ENCODE peak calls at places on chromosomes 7 and 10, in four cellular contexts. One of them, this sample, is unnamed.

GRCh38 chr10:6407034-6407721 is 172.9 kb downstream of the PRKCQ start:
- DNase-seq in AG20443: no peak
- DNase-seq in A172: no peak
- DNase-seq in NCI-H1930: no peak
- DNase-seq in this sample: no peak

GRCh38 chr10:100786591-100786990 is 41.2 kb downstream of the PAX2 start:
- DNase-seq in AG20443: no peak
- DNase-seq in A172: no peak
- DNase-seq in NCI-H1930: no peak
- DNase-seq in this sample: no peak

GRCh38 chr7:31432831-31433340 is 81.0 kb upstream of the ITPRID1 start:
- DNase-seq in AG20443: no peak
- DNase-seq in A172: peak; percentile 39
- DNase-seq in NCI-H1930: no peak
- DNase-seq in this sample: no peak

GRCh38 chr10:112959207-112959838 is 9.3 kb downstream of the TCF7L2 start:
- DNase-seq in AG20443: no peak
- DNase-seq in A172: peak; percentile 50
- DNase-seq in NCI-H1930: no peak
- DNase-seq in this sample: no peak

GRCh38 chr10:28374036-28374435 is 71.2 kb upstream of the MPP7 start:
- DNase-seq in AG20443: no peak
- DNase-seq in A172: no peak
- DNase-seq in NCI-H1930: no peak
- DNase-seq in this sample: no peak

GRCh38 chr10:71080381-71081228 is 131.8 kb upstream of the UNC5B start:
- DNase-seq in AG20443: no peak
- DNase-seq in A172: no peak
- DNase-seq in NCI-H1930: no peak
- DNase-seq in this sample: no peak

GRCh38 chr7:45591101-45591906 is 17.1 kb downstream of the ADCY1 start:
- DNase-seq in AG20443: no peak
- DNase-seq in A172: no peak
- DNase-seq in NCI-H1930: no peak
- DNase-seq in this sample: no peak

GRCh38 chr7:68726386-68726785 is 871.9 kb upstream of the AUTS2 start:
- DNase-seq in AG20443: no peak
- DNase-seq in A172: no peak
- DNase-seq in NCI-H1930: no peak
- DNase-seq in this sample: no peak

GRCh38 chr7:28961972-28962371 is 3.8 kb upstream of the TRIL start:
- DNase-seq in AG20443: no peak
- DNase-seq in A172: no peak
- DNase-seq in NCI-H1930: no peak
- DNase-seq in this sample: no peak

GRCh38 chr10:77105756-77106155 is 531.9 kb downstream of the KCNMA1 start:
- DNase-seq in AG20443: peak; percentile 47
- DNase-seq in A172: no peak
- DNase-seq in NCI-H1930: no peak
- DNase-seq in this sample: peak; percentile 74

GRCh38 chr10:104098360-104098925 is 12.8 kb upstream of the COL17A1 start:
- DNase-seq in AG20443: no peak
- DNase-seq in A172: no peak
- DNase-seq in NCI-H1930: no peak
- DNase-seq in this sample: no peak

GRCh38 chr7:471866-472639 is 47.6 kb downstream of the PDGFA start:
- DNase-seq in AG20443: peak; percentile 79
- DNase-seq in A172: peak; percentile 92
- DNase-seq in NCI-H1930: no peak
- DNase-seq in this sample: peak; percentile 83

GRCh38 chr7:95865716-95866371 is 93.5 kb downstream of the DYNC1I1 start:
- DNase-seq in AG20443: peak; percentile 26
- DNase-seq in A172: peak; percentile 35
- DNase-seq in NCI-H1930: no peak
- DNase-seq in this sample: no peak

GRCh38 chr7:83976302-83976701 is 218.3 kb downstream of the SEMA3A start:
- DNase-seq in AG20443: peak; percentile 17
- DNase-seq in A172: peak; percentile 41
- DNase-seq in NCI-H1930: no peak
- DNase-seq in this sample: no peak

GRCh38 chr7:25894002-25894901 is 257.7 kb upstream of the NFE2L3 start:
- DNase-seq in AG20443: no peak
- DNase-seq in A172: peak; percentile 28
- DNase-seq in NCI-H1930: peak; percentile 72
- DNase-seq in this sample: no peak

GRCh38 chr7:44377681-44378421 is 52.5 kb upstream of the CAMK2B start:
- DNase-seq in AG20443: peak; percentile 4
- DNase-seq in A172: no peak
- DNase-seq in NCI-H1930: no peak
- DNase-seq in this sample: no peak

GRCh38 chr7:114944742-114945625 is 23.1 kb downstream of the MDFIC start:
- DNase-seq in AG20443: peak; percentile 93
- DNase-seq in A172: no peak
- DNase-seq in NCI-H1930: no peak
- DNase-seq in this sample: peak; percentile 78

GRCh38 chr10:6030940-6031339 is 31.2 kb downstream of the IL2RA start:
- DNase-seq in AG20443: no peak
- DNase-seq in A172: no peak
- DNase-seq in NCI-H1930: no peak
- DNase-seq in this sample: no peak

GRCh38 chr10:114541081-114541833 is 116.8 kb downstream of the ABLIM1 start:
- DNase-seq in AG20443: peak; percentile 82
- DNase-seq in A172: no peak
- DNase-seq in NCI-H1930: no peak
- DNase-seq in this sample: peak; percentile 86

GRCh38 chr7:22664988-22665798 is 61.8 kb upstream of the IL6 start:
- DNase-seq in AG20443: no peak
- DNase-seq in A172: no peak
- DNase-seq in NCI-H1930: no peak
- DNase-seq in this sample: no peak

GRCh38 chr7:128115821-128116723 is 84.8 kb upstream of the LRRC4 start:
- DNase-seq in AG20443: no peak
- DNase-seq in A172: no peak
- DNase-seq in NCI-H1930: no peak
- DNase-seq in this sample: no peak

GRCh38 chr10:95327367-95327766 is 36.6 kb upstream of the PDLIM1 start:
- DNase-seq in AG20443: no peak
- DNase-seq in A172: peak; percentile 78
- DNase-seq in NCI-H1930: no peak
- DNase-seq in this sample: no peak

GRCh38 chr7:5296627-5297226 is 14.0 kb downstream of the SLC29A4 start:
- DNase-seq in AG20443: no peak
- DNase-seq in A172: no peak
- DNase-seq in NCI-H1930: no peak
- DNase-seq in this sample: no peak

GRCh38 chr7:128398016-128398840 is 11.6 kb downstream of the IMPDH1 start:
- DNase-seq in AG20443: peak; percentile 75
- DNase-seq in A172: peak; percentile 38
- DNase-seq in NCI-H1930: no peak
- DNase-seq in this sample: no peak

GRCh38 chr7:131950758-131951157 is 394.3 kb upstream of the PODXL start:
- DNase-seq in AG20443: no peak
- DNase-seq in A172: peak; percentile 58
- DNase-seq in NCI-H1930: no peak
- DNase-seq in this sample: no peak

GRCh38 chr7:48887500-48887899 is 36.8 kb upstream of the CDC14C start:
- DNase-seq in AG20443: peak; percentile 23
- DNase-seq in A172: peak; percentile 76
- DNase-seq in NCI-H1930: no peak
- DNase-seq in this sample: no peak

GRCh38 chr7:102433319-102434038 is at the start of gene ORAI2:
- DNase-seq in AG20443: peak; percentile 96
- DNase-seq in A172: peak; percentile 40
- DNase-seq in NCI-H1930: peak; percentile 77
- DNase-seq in this sample: no peak

GRCh38 chr7:2451171-2452073 is 24.8 kb downstream of the GRIFIN start:
- DNase-seq in AG20443: peak; percentile 95
- DNase-seq in A172: peak; percentile 75
- DNase-seq in NCI-H1930: no peak
- DNase-seq in this sample: no peak

GRCh38 chr10:122143238-122143841 is 127.8 kb upstream of the BTBD16 start:
- DNase-seq in AG20443: no peak
- DNase-seq in A172: no peak
- DNase-seq in NCI-H1930: no peak
- DNase-seq in this sample: no peak

GRCh38 chr7:25037325-25037724 is 57.3 kb upstream of the OSBPL3 start:
- DNase-seq in AG20443: no peak
- DNase-seq in A172: no peak
- DNase-seq in NCI-H1930: no peak
- DNase-seq in this sample: no peak

GRCh38 chr10:129305046-129305445 is 162.0 kb upstream of the MGMT start:
- DNase-seq in AG20443: no peak
- DNase-seq in A172: no peak
- DNase-seq in NCI-H1930: no peak
- DNase-seq in this sample: no peak

GRCh38 chr7:151260471-151260870 is 12.0 kb upstream of the SMARCD3 start:
- DNase-seq in AG20443: no peak
- DNase-seq in A172: no peak
- DNase-seq in NCI-H1930: no peak
- DNase-seq in this sample: no peak

GRCh38 chr7:12389089-12389700 is 14.5 kb downstream of the VWDE start:
- DNase-seq in AG20443: peak; percentile 65
- DNase-seq in A172: peak; percentile 72
- DNase-seq in NCI-H1930: peak; percentile 14
- DNase-seq in this sample: peak; percentile 5

GRCh38 chr7:95141755-95142154 is 182.6 kb downstream of the PON1 start:
- DNase-seq in AG20443: no peak
- DNase-seq in A172: no peak
- DNase-seq in NCI-H1930: no peak
- DNase-seq in this sample: no peak

GRCh38 chr7:17474724-17475344 is 176.4 kb downstream of the AHR start:
- DNase-seq in AG20443: no peak
- DNase-seq in A172: peak; percentile 11
- DNase-seq in NCI-H1930: no peak
- DNase-seq in this sample: no peak

GRCh38 chr10:50470798-50471582 is 152.8 kb downstream of the SGMS1 start:
- DNase-seq in AG20443: peak; percentile 10
- DNase-seq in A172: peak; percentile 38
- DNase-seq in NCI-H1930: no peak
- DNase-seq in this sample: peak; percentile 55

GRCh38 chr10:103661198-103661950 is 167.9 kb downstream of the NEURL1 start:
- DNase-seq in AG20443: peak; percentile 94
- DNase-seq in A172: peak; percentile 46
- DNase-seq in NCI-H1930: no peak
- DNase-seq in this sample: peak; percentile 87

This sample was measured in BJ.